ENCODE peak calls at places on chromosomes 16 and 17, in four cellular contexts. One of them, this sample, is unnamed.

GRCh38 chr16:72590179-72590937 is 418.4 kb upstream of the PMFBP1 start:
- DNase-seq in uterus: no peak
- DNase-seq in ovary: no peak
- DNase-seq in heart left ventricle: no peak
- DNase-seq in this sample: no peak

GRCh38 chr17:12296120-12296727 is 275.5 kb downstream of the MAP2K4 start:
- DNase-seq in uterus: no peak
- DNase-seq in heart left ventricle: peak; percentile 19
- DNase-seq in ovary: no peak
- DNase-seq in this sample: no peak

GRCh38 chr17:80265205-80266068 is 4.8 kb downstream of the RNF213 start:
- DNase-seq in heart left ventricle: no peak
- DNase-seq in ovary: no peak
- DNase-seq in uterus: no peak
- DNase-seq in this sample: peak; percentile 46

GRCh38 chr17:70608193-70608592 is 438.9 kb downstream of the KCNJ2 start:
- DNase-seq in ovary: no peak
- DNase-seq in uterus: no peak
- DNase-seq in heart left ventricle: no peak
- DNase-seq in this sample: no peak

GRCh38 chr17:50135316-50136095 is 5.5 kb upstream of the SAMD14 start:
- DNase-seq in ovary: no peak
- DNase-seq in heart left ventricle: no peak
- DNase-seq in uterus: no peak
- DNase-seq in this sample: no peak

GRCh38 chr16:85528528-85529387 is 84.4 kb upstream of the GSE1 start:
- DNase-seq in uterus: no peak
- DNase-seq in heart left ventricle: no peak
- DNase-seq in ovary: peak; percentile 44
- DNase-seq in this sample: no peak

GRCh38 chr17:64001763-64002529 is 3.8 kb downstream of the PRR29 start:
- DNase-seq in heart left ventricle: peak; percentile 66
- DNase-seq in uterus: peak; percentile 53
- DNase-seq in ovary: no peak
- DNase-seq in this sample: peak; percentile 79

GRCh38 chr16:47644166-47644565 is 183.0 kb downstream of the PHKB start:
- DNase-seq in heart left ventricle: no peak
- DNase-seq in ovary: no peak
- DNase-seq in uterus: no peak
- DNase-seq in this sample: no peak

GRCh38 chr17:62179525-62180161 is 114.6 kb upstream of the MED13 start:
- DNase-seq in uterus: no peak
- DNase-seq in heart left ventricle: no peak
- DNase-seq in ovary: no peak
- DNase-seq in this sample: no peak

GRCh38 chr17:4209611-4210010 is 54.2 kb downstream of the ANKFY1 start:
- DNase-seq in uterus: no peak
- DNase-seq in ovary: no peak
- DNase-seq in heart left ventricle: peak; percentile 32
- DNase-seq in this sample: no peak

GRCh38 chr17:61352408-61352770 is 47.3 kb upstream of the TBX2 start:
- DNase-seq in uterus: no peak
- DNase-seq in ovary: no peak
- DNase-seq in heart left ventricle: no peak
- DNase-seq in this sample: no peak

GRCh38 chr17:50763716-50764450 is 3.4 kb downstream of the ANKRD40CL start:
- DNase-seq in uterus: no peak
- DNase-seq in ovary: no peak
- DNase-seq in heart left ventricle: no peak
- DNase-seq in this sample: no peak

DNA sequence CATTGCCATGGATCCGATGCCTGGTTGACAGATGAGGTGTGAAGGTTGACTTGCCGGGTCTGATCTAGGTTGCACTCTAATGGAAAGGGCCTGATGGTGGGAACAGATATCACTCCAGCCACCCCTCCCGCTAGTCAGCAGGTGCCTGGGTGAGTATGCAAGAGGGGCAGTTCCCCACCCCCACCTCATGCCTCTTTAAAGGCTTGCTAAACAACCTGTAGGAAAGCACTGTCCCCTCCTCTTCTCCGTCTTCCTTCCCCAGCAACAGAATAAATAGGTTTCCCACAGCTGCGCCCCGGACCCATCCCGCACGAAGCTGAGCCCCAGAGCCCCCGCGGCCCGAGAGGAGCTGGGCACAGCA is 746 bp upstream of the TMEM132E start:
- DNase-seq in uterus: no peak
- DNase-seq in ovary: no peak
- DNase-seq in heart left ventricle: no peak
- DNase-seq in this sample: no peak
- H3K4me3 ChIP-seq in uterus: peak overlapping the region; percentile 48
- H3K4me3 ChIP-seq in ovary: peak overlapping the region; percentile 45
- H3K4me3 ChIP-seq in heart left ventricle: peak overlapping the region; percentile 31
- H3K4me3 ChIP-seq in this sample: no peak overlapping the region

DNA sequence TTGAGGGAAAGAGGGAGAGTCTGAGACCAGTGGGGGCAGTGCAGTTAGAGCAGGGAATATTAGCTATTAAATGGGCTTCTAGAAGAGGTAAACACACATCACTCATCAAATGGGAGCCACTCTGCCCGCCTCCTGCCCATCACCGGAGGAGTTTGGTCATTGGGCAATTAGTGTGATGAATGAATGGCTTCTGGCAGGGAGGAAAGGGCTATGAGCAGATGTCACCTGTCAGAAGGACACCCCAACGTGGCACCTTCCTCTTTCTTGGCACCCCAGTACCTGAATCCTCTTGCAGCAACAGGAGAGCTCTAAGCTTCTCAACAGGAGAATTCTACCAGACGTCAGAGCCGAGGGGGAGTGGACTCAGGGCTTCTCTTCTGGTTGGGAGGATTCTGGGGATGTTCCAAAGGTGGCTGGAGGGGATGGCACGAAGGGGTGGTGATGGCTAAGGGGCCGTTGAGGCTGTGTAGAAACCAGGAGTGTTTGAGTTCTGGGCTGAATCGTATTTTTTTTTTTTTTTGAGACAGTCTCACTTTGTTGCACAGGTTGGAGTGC is 11.0 kb downstream of the C1QTNF1 start:
- DNase-seq in heart left ventricle: no peak
- DNase-seq in uterus: no peak
- DNase-seq in ovary: peak; percentile 26
- DNase-seq in this sample: no peak
- H3K27ac ChIP-seq in heart left ventricle: no peak overlapping the region
- H3K27ac ChIP-seq in uterus: no peak overlapping the region
- H3K27ac ChIP-seq in ovary: peak overlapping the region; percentile 63
- H3K27ac ChIP-seq in this sample: no peak overlapping the region

DNA sequence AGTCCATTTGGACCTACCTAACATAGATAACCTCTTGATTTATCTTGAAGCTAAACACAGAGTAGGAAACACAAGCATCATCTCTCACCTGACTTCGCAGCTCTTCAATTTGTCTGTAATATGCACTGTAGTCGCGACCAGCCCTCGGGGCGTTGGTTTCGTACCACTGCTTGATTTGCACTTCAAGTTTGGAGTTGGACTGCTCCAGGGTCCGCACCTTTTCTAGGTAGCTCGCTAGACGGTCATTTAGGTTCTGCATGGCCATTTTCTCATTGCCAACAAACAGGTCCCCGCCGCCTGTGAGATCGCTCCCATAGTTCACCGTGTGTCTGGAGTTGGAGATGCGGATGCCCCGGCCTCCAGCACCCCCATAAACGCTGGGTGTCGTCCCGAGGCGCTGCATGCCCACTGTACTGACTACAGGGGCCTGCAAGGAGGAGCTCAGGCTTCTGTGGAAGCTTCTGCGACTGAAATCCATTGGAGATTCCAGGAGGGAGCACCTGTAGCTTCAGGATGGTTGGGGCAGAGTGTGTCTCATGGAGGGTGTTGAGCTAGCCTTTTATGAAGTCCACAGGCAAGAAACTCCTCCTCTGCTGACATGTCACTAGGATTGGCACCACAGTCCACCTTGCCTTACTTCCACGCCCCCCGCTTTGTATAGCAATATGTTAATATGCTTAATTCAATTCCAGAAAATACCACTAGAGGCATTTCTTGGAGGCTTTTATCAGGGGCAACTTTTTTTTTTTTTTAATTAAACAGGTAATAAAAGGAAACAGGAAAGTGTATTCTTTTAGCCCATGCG is at the start of gene KRT20:
- DNase-seq in uterus: no peak
- DNase-seq in ovary: no peak
- DNase-seq in heart left ventricle: no peak
- DNase-seq in this sample: no peak
- TF ChIP-seq CTCF in uterus: no peak
- TF ChIP-seq CTCF in ovary: no peak
- TF ChIP-seq CTCF in heart left ventricle: no peak
- TF ChIP-seq CTCF in this sample: no peak

DNA sequence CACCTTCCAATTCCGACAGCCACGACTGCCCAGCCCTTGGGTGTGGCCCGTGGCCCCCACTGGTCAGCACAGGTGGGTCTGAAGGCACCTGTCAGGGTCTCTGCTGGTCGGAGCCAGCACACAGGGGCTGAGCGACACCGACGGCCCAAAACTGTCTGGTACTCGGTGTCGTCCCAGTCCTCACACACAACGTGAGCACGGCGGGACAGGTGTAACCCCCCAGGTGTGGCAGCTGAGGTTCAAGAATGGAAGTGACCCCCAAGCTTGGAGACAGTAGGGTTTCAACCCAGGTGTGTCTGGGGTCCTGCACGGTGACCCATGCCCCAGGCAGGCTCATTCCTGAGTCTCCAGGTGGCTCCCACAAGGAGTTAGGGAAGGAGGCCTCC is 1.0 kb downstream of the GALNS start:
- DNase-seq in heart left ventricle: no peak
- DNase-seq in uterus: no peak
- DNase-seq in ovary: peak; percentile 52
- DNase-seq in this sample: no peak
- H3K4me3 ChIP-seq in heart left ventricle: no peak overlapping the region
- H3K4me3 ChIP-seq in uterus: peak overlapping the region; percentile 90
- H3K4me3 ChIP-seq in ovary: peak overlapping the region; percentile 75
- H3K4me3 ChIP-seq in this sample: no peak overlapping the region

DNA sequence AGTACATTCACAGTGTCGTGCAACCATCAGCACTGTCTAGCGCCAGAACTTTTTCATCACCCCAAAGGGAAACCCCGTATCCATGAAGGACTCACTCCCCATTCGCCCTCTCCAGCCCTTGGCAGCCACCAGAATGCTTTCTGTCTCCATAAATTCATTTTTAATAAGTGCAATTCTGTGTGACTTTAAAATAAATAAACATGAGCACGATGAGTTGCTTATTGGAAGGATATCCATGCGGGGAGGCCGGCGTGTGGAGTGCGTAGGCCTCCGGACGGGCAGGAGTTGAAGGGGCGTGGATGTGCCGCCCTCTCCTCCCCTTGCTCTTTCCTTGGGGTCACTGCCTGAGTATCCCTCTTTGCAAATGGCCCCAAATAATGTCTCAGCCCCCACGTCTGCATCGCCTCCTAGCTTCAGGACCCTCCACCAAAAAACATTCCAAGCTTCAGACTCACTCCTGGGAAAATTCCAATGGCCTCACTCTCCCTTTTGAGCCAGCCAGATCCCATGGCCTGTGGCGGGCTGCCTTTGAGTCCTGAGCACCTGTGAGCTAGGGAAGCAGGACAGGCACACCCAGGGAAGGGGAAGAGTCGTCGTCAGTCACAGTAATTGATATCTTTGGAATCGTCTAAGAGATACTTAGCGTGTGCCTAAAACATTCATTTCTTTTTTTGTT is 306.3 kb downstream of the SEC14L1 start:
- DNase-seq in ovary: no peak
- DNase-seq in heart left ventricle: no peak
- DNase-seq in uterus: peak; percentile 56
- DNase-seq in this sample: no peak
- H3K27ac ChIP-seq in ovary: no peak overlapping the region
- H3K27ac ChIP-seq in heart left ventricle: no peak overlapping the region
- H3K27ac ChIP-seq in uterus: peak overlapping the region; percentile 66
- H3K27ac ChIP-seq in this sample: no peak overlapping the region

GRCh38 chr17:74859439-74860228 is at the start of gene GRIN2C:
- DNase-seq in heart left ventricle: no peak
- DNase-seq in uterus: no peak
- DNase-seq in ovary: peak; percentile 46
- DNase-seq in this sample: no peak
- TF ChIP-seq CTCF in heart left ventricle: peak; percentile 43
- TF ChIP-seq CTCF in uterus: peak; percentile 11
- TF ChIP-seq CTCF in ovary: no peak
- TF ChIP-seq CTCF in this sample: no peak

GRCh38 chr16:2925951-2926659 is 14.4 kb downstream of the FLYWCH1 start:
- DNase-seq in heart left ventricle: no peak
- DNase-seq in uterus: no peak
- DNase-seq in ovary: no peak
- DNase-seq in this sample: no peak

GRCh38 chr16:2926660-2927646 is 15.2 kb downstream of the FLYWCH1 start:
- DNase-seq in heart left ventricle: peak; percentile 77
- DNase-seq in uterus: peak; percentile 85
- DNase-seq in ovary: peak; percentile 89
- DNase-seq in this sample: peak; percentile 88

GRCh38 chr16:2928796-2929195 is 17.1 kb downstream of the FLYWCH1 start:
- DNase-seq in ovary: no peak
- DNase-seq in uterus: no peak
- DNase-seq in heart left ventricle: no peak
- DNase-seq in this sample: no peak

GRCh38 chr16:2929693-2930092 is 18.0 kb downstream of the FLYWCH1 start:
- DNase-seq in heart left ventricle: no peak
- DNase-seq in ovary: no peak
- DNase-seq in uterus: no peak
- DNase-seq in this sample: no peak

GRCh38 chr16:2924901-2925820 is 13.4 kb downstream of the FLYWCH1 start:
- DNase-seq in uterus: no peak
- DNase-seq in ovary: no peak
- DNase-seq in heart left ventricle: no peak
- DNase-seq in this sample: no peak
- H3K4me3 ChIP-seq in uterus: no peak overlapping the region
- H3K4me3 ChIP-seq in ovary: no peak overlapping the region
- H3K4me3 ChIP-seq in heart left ventricle: no peak overlapping the region
- H3K4me3 ChIP-seq in this sample: no peak overlapping the region